ENCODE peak calls at places on chromosomes 2 and 18, in four cellular contexts. One of them, this sample, is unnamed.
A peak's percentile ranks its signal among the peaks of the same experiment; 100 is the strongest.

GRCh38 chr2:12440731-12441130 is 276.0 kb upstream of the TRIB2 start:
- DNase-seq in choroid plexus epithelial cell: no peak
- DNase-seq in OCI-LY7: no peak
- DNase-seq in tibial artery: no peak
- DNase-seq in this sample: no peak

GRCh38 chr2:171365778-171366177 is 68.0 kb downstream of the METTL8 start:
- DNase-seq in choroid plexus epithelial cell: no peak
- DNase-seq in OCI-LY7: no peak
- DNase-seq in tibial artery: no peak
- DNase-seq in this sample: no peak

GRCh38 chr2:96145028-96145939 is at the start of gene DUSP2:
- DNase-seq in choroid plexus epithelial cell: peak; percentile 69
- DNase-seq in OCI-LY7: peak; percentile 90
- DNase-seq in tibial artery: peak; percentile 71
- DNase-seq in this sample: peak; percentile 74

GRCh38 chr2:42841344-42841743 is 49.0 kb upstream of the HAAO start:
- DNase-seq in choroid plexus epithelial cell: no peak
- DNase-seq in OCI-LY7: no peak
- DNase-seq in tibial artery: no peak
- DNase-seq in this sample: no peak

GRCh38 chr2:241808701-241809382 is at the start of gene NEU4:
- DNase-seq in choroid plexus epithelial cell: no peak
- DNase-seq in OCI-LY7: no peak
- DNase-seq in tibial artery: no peak
- DNase-seq in this sample: no peak

GRCh38 chr2:133788391-133788790 is 220.1 kb upstream of the NCKAP5 start:
- DNase-seq in choroid plexus epithelial cell: no peak
- DNase-seq in OCI-LY7: no peak
- DNase-seq in tibial artery: no peak
- DNase-seq in this sample: no peak

GRCh38 chr2:53437371-53437770 is 330.2 kb upstream of the CHAC2 start:
- DNase-seq in choroid plexus epithelial cell: no peak
- DNase-seq in OCI-LY7: no peak
- DNase-seq in tibial artery: no peak
- DNase-seq in this sample: no peak

GRCh38 chr2:172215172-172215935 is 112.7 kb upstream of the DLX2 start:
- DNase-seq in choroid plexus epithelial cell: no peak
- DNase-seq in OCI-LY7: no peak
- DNase-seq in tibial artery: no peak
- DNase-seq in this sample: no peak

GRCh38 chr2:238003234-238004032 is 36.6 kb downstream of the UBE2F start:
- DNase-seq in choroid plexus epithelial cell: no peak
- DNase-seq in OCI-LY7: no peak
- DNase-seq in tibial artery: no peak
- DNase-seq in this sample: no peak

GRCh38 chr2:198788676-198789075 is 669.1 kb downstream of the SATB2 start:
- DNase-seq in choroid plexus epithelial cell: no peak
- DNase-seq in OCI-LY7: no peak
- DNase-seq in tibial artery: no peak
- DNase-seq in this sample: no peak

GRCh38 chr2:171505374-171505773 is 16.9 kb upstream of the CYBRD1 start:
- DNase-seq in choroid plexus epithelial cell: peak; percentile 53
- DNase-seq in OCI-LY7: no peak
- DNase-seq in tibial artery: no peak
- DNase-seq in this sample: no peak

GRCh38 chr18:45637546-45638327 is 22.5 kb downstream of the SLC14A2 start:
- DNase-seq in choroid plexus epithelial cell: no peak
- DNase-seq in OCI-LY7: no peak
- DNase-seq in tibial artery: peak; percentile 45
- DNase-seq in this sample: no peak

GRCh38 chr2:218570850-218571249 is 2.2 kb downstream of the CNOT9 start:
- DNase-seq in choroid plexus epithelial cell: peak; percentile 51
- DNase-seq in OCI-LY7: no peak
- DNase-seq in tibial artery: no peak
- DNase-seq in this sample: no peak

GRCh38 chr2:73175663-73176204 is 26.6 kb upstream of the NOTO start:
- DNase-seq in choroid plexus epithelial cell: peak; percentile 54
- DNase-seq in OCI-LY7: no peak
- DNase-seq in tibial artery: peak; percentile 80
- DNase-seq in this sample: peak; percentile 73

GRCh38 chr18:5625076-5625475 is 81.3 kb upstream of the EPB41L3 start:
- DNase-seq in choroid plexus epithelial cell: no peak
- DNase-seq in OCI-LY7: no peak
- DNase-seq in tibial artery: no peak
- DNase-seq in this sample: no peak

GRCh38 chr18:30234755-30235154 is 807.8 kb downstream of the DSC3 start:
- DNase-seq in choroid plexus epithelial cell: no peak
- DNase-seq in OCI-LY7: no peak
- DNase-seq in tibial artery: no peak
- DNase-seq in this sample: no peak

GRCh38 chr2:21229302-21229701 is 105.5 kb downstream of the TDRD15 start:
- DNase-seq in choroid plexus epithelial cell: no peak
- DNase-seq in OCI-LY7: no peak
- DNase-seq in tibial artery: no peak
- DNase-seq in this sample: no peak

GRCh38 chr2:222142027-222142426 is 156.8 kb downstream of the PAX3 start:
- DNase-seq in choroid plexus epithelial cell: no peak
- DNase-seq in OCI-LY7: no peak
- DNase-seq in tibial artery: no peak
- DNase-seq in this sample: no peak

GRCh38 chr2:164843346-164843841 is 1.8 kb upstream of the COBLL1 start:
- DNase-seq in choroid plexus epithelial cell: no peak
- DNase-seq in OCI-LY7: no peak
- DNase-seq in tibial artery: no peak
- DNase-seq in this sample: no peak

GRCh38 chr2:229416116-229416694 is 145.1 kb upstream of the PID1 start:
- DNase-seq in choroid plexus epithelial cell: peak; percentile 94
- DNase-seq in OCI-LY7: no peak
- DNase-seq in tibial artery: peak; percentile 94
- DNase-seq in this sample: no peak

GRCh38 chr2:239157269-239157668 is 243.6 kb downstream of the HDAC4 start:
- DNase-seq in choroid plexus epithelial cell: no peak
- DNase-seq in OCI-LY7: no peak
- DNase-seq in tibial artery: peak; percentile 20
- DNase-seq in this sample: no peak

GRCh38 chr2:160613466-160614153 is 120.0 kb upstream of the RBMS1 start:
- DNase-seq in choroid plexus epithelial cell: peak; percentile 75
- DNase-seq in OCI-LY7: no peak
- DNase-seq in tibial artery: no peak
- DNase-seq in this sample: no peak

GRCh38 chr18:50313031-50313607 is 25.6 kb upstream of the CXXC1 start:
- DNase-seq in choroid plexus epithelial cell: no peak
- DNase-seq in OCI-LY7: peak; percentile 37
- DNase-seq in tibial artery: no peak
- DNase-seq in this sample: no peak

GRCh38 chr2:37472959-37473358 is 128.5 kb downstream of the QPCT start:
- DNase-seq in choroid plexus epithelial cell: peak; percentile 65
- DNase-seq in OCI-LY7: no peak
- DNase-seq in tibial artery: peak; percentile 44
- DNase-seq in this sample: peak; percentile 30

GRCh38 chr2:219511547-219512325 is 2.5 kb upstream of the ASIC4 start:
- DNase-seq in choroid plexus epithelial cell: no peak
- DNase-seq in OCI-LY7: no peak
- DNase-seq in tibial artery: no peak
- DNase-seq in this sample: no peak

GRCh38 chr2:241937297-241937696 is 67.8 kb downstream of the RTP5 start:
- DNase-seq in choroid plexus epithelial cell: no peak
- DNase-seq in OCI-LY7: no peak
- DNase-seq in tibial artery: no peak
- DNase-seq in this sample: no peak

GRCh38 chr2:35168351-35168750 is 1187.2 kb upstream of the CRIM1 start:
- DNase-seq in choroid plexus epithelial cell: no peak
- DNase-seq in OCI-LY7: no peak
- DNase-seq in tibial artery: no peak
- DNase-seq in this sample: no peak

GRCh38 chr2:150733219-150733618 is 245.8 kb upstream of the RND3 start:
- DNase-seq in choroid plexus epithelial cell: no peak
- DNase-seq in OCI-LY7: no peak
- DNase-seq in tibial artery: no peak
- DNase-seq in this sample: no peak

GRCh38 chr2:61117534-61117933 is 44.5 kb upstream of the C2orf74 start:
- DNase-seq in choroid plexus epithelial cell: peak; percentile 4
- DNase-seq in OCI-LY7: no peak
- DNase-seq in tibial artery: no peak
- DNase-seq in this sample: no peak

GRCh38 chr2:1606421-1607235 is 137.7 kb downstream of the PXDN start:
- DNase-seq in choroid plexus epithelial cell: peak; percentile 33
- DNase-seq in OCI-LY7: no peak
- DNase-seq in tibial artery: no peak
- DNase-seq in this sample: no peak

GRCh38 chr2:149119358-149119757 is 80.9 kb downstream of the LYPD6B start:
- DNase-seq in choroid plexus epithelial cell: no peak
- DNase-seq in OCI-LY7: no peak
- DNase-seq in tibial artery: no peak
- DNase-seq in this sample: no peak

GRCh38 chr18:21834301-21834660 is 93.7 kb downstream of the MIB1 start:
- DNase-seq in choroid plexus epithelial cell: peak; percentile 30
- DNase-seq in OCI-LY7: no peak
- DNase-seq in tibial artery: no peak
- DNase-seq in this sample: no peak

GRCh38 chr2:191051825-191052778 is 38.1 kb upstream of the STAT1 start:
- DNase-seq in choroid plexus epithelial cell: peak; percentile 80
- DNase-seq in OCI-LY7: peak; percentile 61
- DNase-seq in tibial artery: no peak
- DNase-seq in this sample: peak; percentile 13

GRCh38 chr2:127770973-127771735 is 39.8 kb downstream of the WDR33 start:
- DNase-seq in choroid plexus epithelial cell: peak; percentile 97
- DNase-seq in OCI-LY7: no peak
- DNase-seq in tibial artery: no peak
- DNase-seq in this sample: no peak

GRCh38 chr2:70923378-70924015 is 12.2 kb upstream of the ATP6V1B1 start:
- DNase-seq in choroid plexus epithelial cell: peak; percentile 14
- DNase-seq in OCI-LY7: peak; percentile 28
- DNase-seq in tibial artery: no peak
- DNase-seq in this sample: no peak

GRCh38 chr2:84959045-84959493 is 11.9 kb upstream of the KCMF1 start:
- DNase-seq in choroid plexus epithelial cell: peak; percentile 81
- DNase-seq in OCI-LY7: no peak
- DNase-seq in tibial artery: no peak
- DNase-seq in this sample: no peak

GRCh38 chr18:48819276-48819675 is 131.5 kb downstream of the SMAD7 start:
- DNase-seq in choroid plexus epithelial cell: no peak
- DNase-seq in OCI-LY7: no peak
- DNase-seq in tibial artery: peak; percentile 7
- DNase-seq in this sample: no peak

DNA sequence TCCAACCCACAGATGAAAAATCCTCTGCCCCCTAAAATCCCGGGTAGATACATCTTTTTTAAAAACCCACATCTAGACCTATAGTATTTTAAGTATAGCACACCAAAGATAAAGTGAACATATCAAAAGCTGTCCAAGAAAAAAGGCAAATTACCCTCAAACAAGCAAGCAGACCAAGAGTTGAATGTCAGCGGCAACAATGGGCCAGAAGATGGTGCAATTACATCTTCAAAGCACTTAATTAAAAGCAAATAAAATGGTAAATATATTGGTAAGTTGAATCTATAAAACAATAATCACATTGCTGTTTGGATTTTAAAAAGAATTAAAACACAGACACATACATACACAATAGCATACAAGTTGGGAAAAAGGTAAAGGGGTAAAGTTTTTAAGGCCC is 98.5 kb downstream of the MYOM1 start:
- DNase-seq in choroid plexus epithelial cell: peak; percentile 53
- DNase-seq in OCI-LY7: peak; percentile 8
- DNase-seq in tibial artery: no peak
- DNase-seq in this sample: no peak
- TF ChIP-seq CTCF in choroid plexus epithelial cell: peak; percentile 51
- TF ChIP-seq CTCF in OCI-LY7: peak; percentile 70
- TF ChIP-seq CTCF in tibial artery: no peak
- TF ChIP-seq CTCF in this sample: no peak

GRCh38 chr2:157056200-157056676 is 201.3 kb upstream of the GALNT5 start:
- DNase-seq in choroid plexus epithelial cell: peak; percentile 86
- DNase-seq in OCI-LY7: no peak
- DNase-seq in tibial artery: no peak
- DNase-seq in this sample: peak; percentile 6

GRCh38 chr2:157058161-157058560 is 199.3 kb upstream of the GALNT5 start:
- DNase-seq in choroid plexus epithelial cell: no peak
- DNase-seq in OCI-LY7: no peak
- DNase-seq in tibial artery: no peak
- DNase-seq in this sample: no peak

GRCh38 chr2:157052685-157053224 is 204.8 kb upstream of the GALNT5 start:
- DNase-seq in choroid plexus epithelial cell: peak; percentile 92
- DNase-seq in OCI-LY7: no peak
- DNase-seq in tibial artery: no peak
- DNase-seq in this sample: peak; percentile 22

GRCh38 chr2:157053876-157054275 is 203.6 kb upstream of the GALNT5 start:
- DNase-seq in choroid plexus epithelial cell: no peak
- DNase-seq in OCI-LY7: no peak
- DNase-seq in tibial artery: no peak
- DNase-seq in this sample: no peak

GRCh38 chr2:157055660-157056199 is 201.8 kb upstream of the GALNT5 start:
- DNase-seq in choroid plexus epithelial cell: peak; percentile 78
- DNase-seq in OCI-LY7: peak; percentile 3
- DNase-seq in tibial artery: no peak
- DNase-seq in this sample: peak; percentile 5
- TF ChIP-seq CTCF in choroid plexus epithelial cell: peak; percentile 62
- TF ChIP-seq CTCF in OCI-LY7: peak; percentile 76
- TF ChIP-seq CTCF in tibial artery: no peak
- TF ChIP-seq CTCF in this sample: peak; percentile 45

GRCh38 chr2:3738454-3738853 is 35.1 kb downstream of the DCDC2C start:
- DNase-seq in choroid plexus epithelial cell: peak; percentile 74
- DNase-seq in OCI-LY7: peak; percentile 47
- DNase-seq in tibial artery: no peak
- DNase-seq in this sample: peak; percentile 30
- TF ChIP-seq CTCF in choroid plexus epithelial cell: peak; percentile 74
- TF ChIP-seq CTCF in OCI-LY7: peak; percentile 67
- TF ChIP-seq CTCF in tibial artery: no peak
- TF ChIP-seq CTCF in this sample: no peak

GRCh38 chr2:124032799-124033198 is 7.7 kb downstream of the CNTNAP5 start:
- DNase-seq in choroid plexus epithelial cell: no peak
- DNase-seq in OCI-LY7: no peak
- DNase-seq in tibial artery: no peak
- DNase-seq in this sample: no peak

GRCh38 chr2:124025896-124026295 is 809 bp downstream of the CNTNAP5 start:
- DNase-seq in choroid plexus epithelial cell: no peak
- DNase-seq in OCI-LY7: no peak
- DNase-seq in tibial artery: no peak
- DNase-seq in this sample: no peak

GRCh38 chr2:124024491-124025348 is at the start of gene CNTNAP5:
- DNase-seq in choroid plexus epithelial cell: peak; percentile 9
- DNase-seq in OCI-LY7: no peak
- DNase-seq in tibial artery: no peak
- DNase-seq in this sample: no peak

GRCh38 chr2:124025349-124025720 is 248 bp downstream of the CNTNAP5 start:
- DNase-seq in choroid plexus epithelial cell: no peak
- DNase-seq in OCI-LY7: no peak
- DNase-seq in tibial artery: no peak
- DNase-seq in this sample: no peak

DNA sequence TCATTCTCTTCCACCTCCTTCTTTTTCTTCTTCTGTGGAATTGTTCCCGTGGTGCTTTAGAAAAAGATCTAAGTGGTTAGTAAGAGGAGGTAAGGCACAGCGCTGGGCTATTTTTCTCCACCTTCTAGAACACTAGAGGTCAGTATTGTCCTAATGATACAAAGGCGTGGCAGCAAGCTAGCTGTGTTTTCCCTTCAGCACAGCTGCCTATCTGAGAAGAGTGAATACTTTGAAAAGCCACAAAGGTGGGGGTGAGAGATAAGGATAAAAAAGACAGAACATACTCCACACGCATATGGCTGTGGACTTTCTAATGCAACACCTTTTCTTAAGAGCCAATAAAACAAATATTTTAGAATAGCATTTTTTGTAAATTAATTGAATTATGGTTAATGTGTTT is 2.1 kb downstream of the CNTNAP5 start:
- DNase-seq in choroid plexus epithelial cell: peak; percentile 62
- DNase-seq in OCI-LY7: peak; percentile 54
- DNase-seq in tibial artery: no peak
- DNase-seq in this sample: peak; percentile 14
- TF ChIP-seq CTCF in choroid plexus epithelial cell: peak; percentile 60
- TF ChIP-seq CTCF in OCI-LY7: peak; percentile 81
- TF ChIP-seq CTCF in tibial artery: no peak
- TF ChIP-seq CTCF in this sample: no peak